ENCODE peak calls at places on chromosome 4, in five cellular contexts. W is nephron progenitor cell, O is body of pancreas, A is suprapubic skin, V is left lung. Q is an unnamed sample.

GRCh38 chr4:153269223-153269990 is 65.2 kb downstream of the TRIM2 start:
- DNase-seq in W (no peak), V (no peak), O (no peak), A (no peak), Q (no peak)

GRCh38 chr4:10924274-10924673 is 239.7 kb upstream of the CLNK start:
- DNase-seq in W (no peak), A (no peak), O (no peak), V (no peak), Q (no peak)

GRCh38 chr4:143700060-143700419 is 435 bp downstream of the FREM3 start:
- DNase-seq in A (no peak), V (no peak), W (peak), O (peak), Q (no peak)

GRCh38 chr4:2394544-2394943 is 23.9 kb downstream of the ZFYVE28 start:
- DNase-seq in W (no peak), V (no peak), A (no peak), O (no peak), Q (no peak)

GRCh38 chr4:129546531-129546930 is 450.6 kb downstream of the C4orf33 start:
- DNase-seq in W (no peak), O (no peak), A (no peak), V (no peak), Q (no peak)

GRCh38 chr4:3525532-3526430 is 6.4 kb downstream of the LRPAP1 start:
- DNase-seq in O (no peak), V (peak), W (no peak), A (no peak), Q (no peak)

GRCh38 chr4:183541081-183542045 is 36.5 kb downstream of the ING2 start:
- DNase-seq in O (peak), W (peak), A (no peak), V (no peak), Q (peak)

GRCh38 chr4:123452585-123452984 is 56.0 kb downstream of the SPRY1 start:
- DNase-seq in W (no peak), A (no peak), O (peak), V (peak), Q (peak)

GRCh38 chr4:162392938-162393337 is 229.1 kb upstream of the FSTL5 start:
- DNase-seq in O (no peak), A (no peak), W (no peak), V (no peak), Q (no peak)

GRCh38 chr4:3491681-3492405 is 28.7 kb downstream of the DOK7 start:
- DNase-seq in W (no peak), V (no peak), O (no peak), A (no peak), Q (peak)

GRCh38 chr4:164789047-164789446 is 35.1 kb downstream of the SMIM31 start:
- DNase-seq in V (no peak), W (no peak), O (no peak), A (no peak), Q (no peak)

GRCh38 chr4:27666943-27667342 is 806.3 kb downstream of the STIM2 start:
- DNase-seq in O (no peak), A (no peak), W (no peak), V (no peak), Q (peak)

GRCh38 chr4:52376107-52376704 is 282.9 kb downstream of the USP46 start:
- DNase-seq in O (no peak), W (peak), V (no peak), A (no peak), Q (peak)

GRCh38 chr4:71184195-71184781 is 154.5 kb upstream of the SLC4A4 start:
- DNase-seq in A (no peak), V (peak), W (peak), O (peak), Q (peak)

GRCh38 chr4:140427104-140427918 is at the start of gene CLGN:
- DNase-seq in A (no peak), W (peak), V (peak), O (peak), Q (peak)
- TF ChIP-seq CTCF in A (peak), W (peak), V (no peak), O (peak), Q (no peak)

DNA sequence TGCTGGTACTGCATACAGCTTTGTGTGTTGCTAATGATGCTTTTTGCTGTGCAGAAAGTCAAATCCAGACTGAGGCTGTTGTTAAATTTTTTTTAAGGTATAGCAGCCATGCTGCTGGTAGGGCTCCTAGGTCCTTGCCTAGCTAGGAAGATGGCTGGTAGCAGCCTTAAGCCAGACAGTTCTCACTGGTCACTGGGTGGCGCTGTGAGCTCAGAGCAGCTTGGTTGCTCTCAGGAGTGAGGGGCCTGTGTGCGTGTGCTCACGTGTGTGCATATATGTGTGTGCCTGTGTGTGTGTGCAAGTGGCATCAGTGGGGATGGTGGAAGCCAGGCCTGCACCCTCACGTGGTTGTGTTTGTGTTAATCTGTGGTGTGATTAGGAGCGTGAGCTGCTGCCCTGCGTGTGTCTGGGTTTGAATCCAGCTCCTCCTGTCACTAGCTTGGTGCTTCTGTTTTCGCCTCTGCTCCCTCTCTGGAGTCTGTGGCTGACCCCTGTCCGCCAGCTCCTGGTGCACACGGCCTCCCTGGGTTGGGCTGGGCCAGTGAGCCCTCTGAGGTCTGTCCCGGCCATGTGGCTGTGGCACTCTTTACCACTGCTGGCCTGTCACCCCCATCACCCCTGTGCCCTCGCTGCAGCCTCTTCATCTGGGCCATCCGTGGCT is 46.1 kb downstream of the SORCS2 start:
- DNase-seq in W (no peak), O (no peak), V (no peak), A (no peak), Q (no peak)
- TF ChIP-seq CTCF in W (no peak), O (no peak), V (no peak), A (no peak), Q (no peak)

DNA sequence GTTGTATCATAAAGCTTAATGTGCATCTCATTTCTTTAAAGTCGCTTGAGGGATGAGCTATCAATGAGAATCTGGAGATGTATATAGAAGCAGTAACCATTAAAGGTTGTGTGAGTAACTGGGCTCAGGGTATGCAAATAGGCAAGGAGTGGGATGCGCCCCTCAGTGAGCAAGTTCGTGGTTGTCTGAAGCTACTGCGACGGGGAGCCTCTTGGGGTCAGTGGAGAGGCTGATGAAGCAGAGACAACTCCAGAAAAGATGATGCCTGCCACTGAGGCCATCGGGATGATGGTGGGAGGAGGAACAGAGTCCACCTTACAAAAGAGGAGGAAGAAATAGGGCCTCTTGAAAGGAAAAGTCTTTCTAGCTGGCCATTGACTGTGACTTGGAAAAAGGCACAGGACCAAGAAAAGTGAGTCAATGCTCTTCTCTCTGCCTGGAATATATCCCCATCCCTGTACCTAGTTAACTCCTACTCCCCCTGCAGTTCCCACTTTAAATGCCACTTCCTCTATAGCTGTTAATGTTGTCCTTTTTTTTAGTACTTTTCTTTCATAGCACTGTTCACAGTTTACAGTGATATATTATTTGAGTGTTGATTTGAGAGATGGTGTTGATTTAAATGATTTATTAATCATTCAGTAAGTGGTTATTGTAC is 51.4 kb upstream of the LSM6 start:
- DNase-seq in V (no peak), A (no peak), O (no peak), W (no peak), Q (no peak)
- TF ChIP-seq CTCF in V (no peak), A (no peak), O (no peak), W (no peak), Q (no peak)

DNA sequence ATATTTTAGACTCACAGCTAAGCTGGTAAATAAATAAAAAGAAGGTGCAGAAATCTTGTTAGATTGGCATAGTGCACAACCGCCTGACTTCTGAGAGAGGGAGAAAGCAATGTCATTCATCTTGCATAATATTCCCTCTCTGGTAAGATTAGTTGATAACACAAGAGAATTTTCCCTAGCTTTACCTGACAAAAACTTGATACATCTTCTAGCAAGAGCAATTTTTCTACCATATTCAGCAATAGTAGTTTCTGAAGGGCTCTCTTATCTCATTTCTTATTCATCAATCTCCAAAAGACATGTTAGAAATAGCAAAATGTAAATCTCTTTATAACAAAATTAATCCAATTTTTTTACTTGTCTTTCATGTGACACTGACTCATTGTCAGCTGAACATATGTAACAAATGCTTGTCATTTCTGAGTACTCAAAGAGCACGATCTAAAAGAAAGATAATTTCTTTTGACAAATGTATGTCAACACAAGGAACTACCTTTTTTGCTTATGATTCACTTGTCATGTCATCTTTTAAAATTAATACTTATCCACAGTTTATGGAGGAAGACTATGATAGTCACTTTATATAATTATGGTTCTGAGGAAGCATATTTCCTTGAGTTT is 240.0 kb downstream of the ARAP2 start:
- DNase-seq in O (no peak), W (no peak), A (no peak), V (no peak), Q (no peak)
- TF ChIP-seq CTCF in O (no peak), W (no peak), A (no peak), V (no peak), Q (no peak)

GRCh38 chr4:74967324-74967723 is 34.4 kb downstream of the PARM1 start:
- DNase-seq in O (no peak), W (no peak), A (no peak), V (peak), Q (peak)

GRCh38 chr4:74975082-74975481 is 42.2 kb downstream of the PARM1 start:
- DNase-seq in W (no peak), A (no peak), O (no peak), V (no peak), Q (no peak)

GRCh38 chr4:74970577-74970976 is 37.7 kb downstream of the PARM1 start:
- DNase-seq in A (no peak), O (no peak), V (no peak), W (no peak), Q (no peak)

GRCh38 chr4:74968456-74969164 is 35.7 kb downstream of the PARM1 start:
- DNase-seq in A (no peak), V (no peak), W (no peak), O (no peak), Q (no peak)

GRCh38 chr4:74969507-74970474 is 36.9 kb downstream of the PARM1 start:
- DNase-seq in V (no peak), A (no peak), W (no peak), O (peak), Q (no peak)
- TF ChIP-seq CTCF in V (no peak), A (no peak), W (peak), O (peak), Q (no peak)

GRCh38 chr4:7918981-7919380 is 20.7 kb downstream of the AFAP1 start:
- DNase-seq in O (no peak), V (peak), A (no peak), W (no peak), Q (no peak)

GRCh38 chr4:7911044-7911578 is 28.6 kb downstream of the AFAP1 start:
- DNase-seq in W (peak), O (peak), A (no peak), V (peak), Q (peak)

GRCh38 chr4:7917669-7918068 is 22.0 kb downstream of the AFAP1 start:
- DNase-seq in V (no peak), O (no peak), W (no peak), A (no peak), Q (no peak)

GRCh38 chr4:7912826-7913225 is 26.8 kb downstream of the AFAP1 start:
- DNase-seq in O (no peak), V (no peak), A (no peak), W (no peak), Q (no peak)

DNA sequence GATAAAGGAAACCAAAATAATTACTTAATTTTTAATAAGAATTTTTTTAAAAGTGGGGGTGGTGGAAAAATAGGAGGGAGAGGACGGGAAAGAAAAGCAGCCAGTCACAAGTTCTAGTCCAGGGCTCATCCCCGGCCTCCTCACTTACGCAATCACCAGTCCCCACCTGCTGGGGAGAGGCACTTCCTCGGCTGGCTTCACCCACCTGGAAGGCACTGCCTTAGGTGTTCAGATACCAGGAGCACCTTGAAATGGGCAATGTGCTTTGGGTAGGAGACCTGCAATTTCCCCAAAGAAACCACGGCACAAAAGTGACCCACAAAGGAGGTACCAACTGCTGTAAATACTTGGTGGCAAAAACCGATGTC is 23.8 kb downstream of the AFAP1 start:
- DNase-seq in V (no peak), A (no peak), O (no peak), W (no peak), Q (no peak)
- TF ChIP-seq CTCF in V (no peak), A (no peak), O (no peak), W (no peak), Q (no peak)

GRCh38 chr4:188408244-188409067 is 269.2 kb downstream of the TRIML1 start:
- DNase-seq in O (no peak), A (no peak), V (no peak), W (no peak), Q (no peak)

GRCh38 chr4:188399834-188400233 is 260.6 kb downstream of the TRIML1 start:
- DNase-seq in W (no peak), V (no peak), A (no peak), O (no peak), Q (no peak)

GRCh38 chr4:188400456-188400855 is 261.2 kb downstream of the TRIML1 start:
- DNase-seq in V (no peak), A (no peak), O (no peak), W (no peak), Q (no peak)

DNA sequence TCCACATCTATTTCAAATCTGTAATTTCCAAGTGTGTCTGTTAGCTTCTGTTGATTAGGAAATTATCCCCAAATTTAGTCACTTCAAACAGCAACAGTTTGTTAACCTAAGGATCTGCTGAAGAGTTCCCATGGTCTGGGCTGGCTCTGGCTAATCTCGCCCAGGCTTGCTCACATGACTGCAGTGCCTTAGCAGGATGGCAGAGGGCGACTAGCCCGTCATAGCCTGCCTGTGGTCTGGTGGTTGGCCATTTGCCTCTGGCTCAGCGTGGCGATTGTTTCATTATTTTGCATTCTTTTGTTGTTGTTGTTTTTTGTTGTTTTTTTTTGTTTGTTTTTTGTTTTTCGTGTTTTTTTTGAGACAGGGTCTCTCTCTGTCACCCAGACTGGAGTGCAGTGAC is 264.0 kb downstream of the TRIML1 start:
- DNase-seq in A (no peak), W (no peak), V (no peak), O (no peak), Q (no peak)
- TF ChIP-seq CTCF in A (no peak), W (no peak), V (no peak), O (no peak), Q (no peak)

GRCh38 chr4:86893136-86893535 is 914 bp upstream of the C4orf36 start:
- DNase-seq in A (no peak), V (no peak), W (no peak), O (no peak), Q (no peak)

GRCh38 chr4:86898562-86898961 is 6.3 kb upstream of the C4orf36 start:
- DNase-seq in O (no peak), W (no peak), A (no peak), V (no peak), Q (no peak)

GRCh38 chr4:86894465-86894864 is 2.2 kb upstream of the C4orf36 start:
- DNase-seq in V (no peak), A (no peak), O (no peak), W (no peak), Q (no peak)

GRCh38 chr4:86896596-86896995 is 4.4 kb upstream of the C4orf36 start:
- DNase-seq in O (no peak), W (no peak), A (no peak), V (no peak), Q (no peak)

DNA sequence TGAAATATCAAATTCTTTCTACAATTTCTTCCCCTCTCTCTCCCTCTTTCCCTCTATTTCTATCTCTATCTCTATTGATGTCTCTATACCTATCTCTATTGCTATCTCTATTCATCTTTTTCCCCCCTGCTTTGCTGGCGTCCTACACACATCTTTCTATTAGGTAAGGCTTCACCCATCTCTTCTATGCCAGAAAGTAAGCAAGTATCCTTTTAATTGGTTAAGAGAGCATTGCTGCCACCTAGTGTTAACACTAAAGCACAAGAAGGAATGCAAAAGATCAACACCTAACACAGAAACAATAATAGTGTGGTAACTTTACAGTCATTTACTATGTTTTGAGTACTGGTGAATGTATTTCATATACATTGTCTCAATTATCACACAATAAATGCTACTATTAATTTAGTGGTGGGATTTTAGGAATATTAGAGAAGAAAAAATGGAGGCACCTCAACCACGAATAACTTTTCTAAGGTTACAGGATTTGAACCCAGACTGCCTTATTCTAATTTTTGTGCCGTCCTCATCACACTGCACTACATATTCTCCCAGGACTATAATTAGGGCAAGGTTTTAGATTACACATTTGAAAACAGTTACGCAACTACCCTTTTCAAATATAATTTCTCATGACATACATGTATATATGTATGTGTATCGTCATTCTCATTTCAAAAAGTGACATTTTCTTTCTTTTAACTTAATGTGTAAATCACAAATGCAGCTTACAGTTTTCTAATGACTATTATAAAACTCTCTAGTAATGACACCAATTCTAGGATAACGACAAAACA is 3.7 kb upstream of the C4orf36 start:
- DNase-seq in V (no peak), W (peak), O (peak), A (no peak), Q (peak)
- TF ChIP-seq CTCF in V (peak), W (peak), O (peak), A (peak), Q (peak)

Q was measured in fibroblast of villous mesenchyme.